ENCODE peak calls at places on chromosomes 12 and 14, in six cellular contexts. V, Z, R, D, K and U are unnamed samples.

GRCh38 chr14:81200041-81200440 is 20.7 kb downstream of the GTF2A1 start:
- DNase-seq in V (no peak), Z (no peak), R (no peak), D (no peak), K (no peak), U (no peak)

GRCh38 chr14:36580141-36580855 is 2.1 kb downstream of the NKX2-8 start:
- DNase-seq in V (no peak), Z (no peak), R (no peak), D (no peak), K (no peak), U (no peak)

GRCh38 chr12:39061576-39061975 is 156.2 kb upstream of the CPNE8 start:
- DNase-seq in V (no peak), Z (no peak), R (no peak), D (no peak), K (no peak), U (no peak)

GRCh38 chr14:92473947-92474535 is 39.5 kb upstream of the RIN3 start:
- DNase-seq in V (no peak), Z (no peak), R (no peak), D (no peak), K (no peak), U (peak)

GRCh38 chr12:91316161-91316759 is 133.6 kb upstream of the DCN start:
- DNase-seq in V (no peak), Z (no peak), R (no peak), D (no peak), K (no peak), U (no peak)

GRCh38 chr12:124919646-124920352 is 5.3 kb upstream of the UBC start:
- DNase-seq in V (no peak), Z (no peak), R (no peak), D (peak), K (peak), U (peak)

GRCh38 chr12:50081096-50081808 is 3.9 kb upstream of the SMARCD1 start:
- DNase-seq in V (no peak), Z (no peak), R (no peak), D (no peak), K (no peak), U (no peak)

GRCh38 chr12:94042321-94042720 is 106.1 kb upstream of the PLXNC1 start:
- DNase-seq in V (no peak), Z (no peak), R (no peak), D (peak), K (no peak), U (no peak)

GRCh38 chr12:127809236-127809635 is 457.7 kb upstream of the TMEM132C start:
- DNase-seq in V (no peak), Z (no peak), R (no peak), D (no peak), K (peak), U (peak)

GRCh38 chr14:99157246-99157645 is 114.8 kb downstream of the BCL11B start:
- DNase-seq in V (no peak), Z (no peak), R (no peak), D (peak), K (no peak), U (no peak)

GRCh38 chr14:95061317-95062093 is 95.8 kb downstream of the DICER1 start:
- DNase-seq in V (no peak), Z (no peak), R (no peak), D (no peak), K (no peak), U (no peak)

GRCh38 chr12:50842637-50843493 is at the start of gene TMPRSS12:
- DNase-seq in V (no peak), Z (no peak), R (no peak), D (peak), K (no peak), U (peak)

GRCh38 chr12:123973552-123974341 is 732 bp downstream of the ZNF664 start:
- DNase-seq in V (peak), Z (peak), R (no peak), D (peak), K (no peak), U (peak)

GRCh38 chr12:114415525-114415868 is 9.6 kb upstream of the TBX5 start:
- DNase-seq in V (no peak), Z (no peak), R (no peak), D (no peak), K (no peak), U (no peak)

GRCh38 chr12:111343181-111343580 is 25.7 kb downstream of the PHETA1 start:
- DNase-seq in V (no peak), Z (no peak), R (no peak), D (no peak), K (no peak), U (no peak)

GRCh38 chr12:124024263-124024678 is 51.3 kb downstream of the ZNF664 start:
- DNase-seq in V (no peak), Z (no peak), R (no peak), D (no peak), K (no peak), U (peak)

GRCh38 chr14:58587271-58587670 is 50.5 kb upstream of the DACT1 start:
- DNase-seq in V (no peak), Z (no peak), R (no peak), D (no peak), K (peak), U (no peak)

GRCh38 chr12:131507881-131508280 is 203.0 kb upstream of the SFSWAP start:
- DNase-seq in V (no peak), Z (no peak), R (no peak), D (no peak), K (no peak), U (no peak)

GRCh38 chr14:91416744-91417133 is 881 bp downstream of the CCDC88C start:
- DNase-seq in V (no peak), Z (no peak), R (no peak), D (peak), K (no peak), U (no peak)

GRCh38 chr12:127579446-127579845 is 687.5 kb upstream of the TMEM132C start:
- DNase-seq in V (no peak), Z (no peak), R (no peak), D (no peak), K (no peak), U (no peak)

GRCh38 chr14:34794217-34794616 is 79.8 kb upstream of the CFL2 start:
- DNase-seq in V (no peak), Z (no peak), R (no peak), D (no peak), K (peak), U (no peak)

GRCh38 chr12:33671676-33672075 is 232.1 kb upstream of the SYT10 start:
- DNase-seq in V (no peak), Z (no peak), R (no peak), D (peak), K (no peak), U (no peak)

GRCh38 chr12:92138626-92139025 is 7.0 kb downstream of the BTG1 start:
- DNase-seq in V (no peak), Z (no peak), R (no peak), D (no peak), K (no peak), U (no peak)

GRCh38 chr14:84375235-84375634 is 1154.7 kb upstream of the FLRT2 start:
- DNase-seq in V (no peak), Z (no peak), R (no peak), D (no peak), K (peak), U (no peak)

GRCh38 chr12:509494-509893 is 49.8 kb downstream of the B4GALNT3 start:
- DNase-seq in V (no peak), Z (no peak), R (no peak), D (peak), K (no peak), U (peak)

GRCh38 chr14:47270715-47271114 is 404.7 kb downstream of the MDGA2 start:
- DNase-seq in V (no peak), Z (no peak), R (no peak), D (no peak), K (no peak), U (no peak)

GRCh38 chr12:80713419-80713818 is 3.3 kb upstream of the MYF5 start:
- DNase-seq in V (no peak), Z (no peak), R (no peak), D (no peak), K (no peak), U (no peak)
- TF ChIP-seq CTCF in V (no peak), Z (no peak), R (no peak), D (no peak), K (no peak), U (no peak)

GRCh38 chr14:75271514-75271913 is 7.1 kb upstream of the FOS start:
- DNase-seq in V (no peak), Z (no peak), R (no peak), D (no peak), K (no peak), U (no peak)

GRCh38 chr14:75273272-75274044 is 5.2 kb upstream of the FOS start:
- DNase-seq in V (no peak), Z (no peak), R (no peak), D (no peak), K (peak), U (peak)

GRCh38 chr14:75267141-75267601 is 11.5 kb upstream of the FOS start:
- DNase-seq in V (no peak), Z (no peak), R (no peak), D (no peak), K (no peak), U (no peak)

GRCh38 chr14:75264036-75264435 is 14.6 kb upstream of the FOS start:
- DNase-seq in V (no peak), Z (no peak), R (no peak), D (no peak), K (no peak), U (peak)

DNA sequence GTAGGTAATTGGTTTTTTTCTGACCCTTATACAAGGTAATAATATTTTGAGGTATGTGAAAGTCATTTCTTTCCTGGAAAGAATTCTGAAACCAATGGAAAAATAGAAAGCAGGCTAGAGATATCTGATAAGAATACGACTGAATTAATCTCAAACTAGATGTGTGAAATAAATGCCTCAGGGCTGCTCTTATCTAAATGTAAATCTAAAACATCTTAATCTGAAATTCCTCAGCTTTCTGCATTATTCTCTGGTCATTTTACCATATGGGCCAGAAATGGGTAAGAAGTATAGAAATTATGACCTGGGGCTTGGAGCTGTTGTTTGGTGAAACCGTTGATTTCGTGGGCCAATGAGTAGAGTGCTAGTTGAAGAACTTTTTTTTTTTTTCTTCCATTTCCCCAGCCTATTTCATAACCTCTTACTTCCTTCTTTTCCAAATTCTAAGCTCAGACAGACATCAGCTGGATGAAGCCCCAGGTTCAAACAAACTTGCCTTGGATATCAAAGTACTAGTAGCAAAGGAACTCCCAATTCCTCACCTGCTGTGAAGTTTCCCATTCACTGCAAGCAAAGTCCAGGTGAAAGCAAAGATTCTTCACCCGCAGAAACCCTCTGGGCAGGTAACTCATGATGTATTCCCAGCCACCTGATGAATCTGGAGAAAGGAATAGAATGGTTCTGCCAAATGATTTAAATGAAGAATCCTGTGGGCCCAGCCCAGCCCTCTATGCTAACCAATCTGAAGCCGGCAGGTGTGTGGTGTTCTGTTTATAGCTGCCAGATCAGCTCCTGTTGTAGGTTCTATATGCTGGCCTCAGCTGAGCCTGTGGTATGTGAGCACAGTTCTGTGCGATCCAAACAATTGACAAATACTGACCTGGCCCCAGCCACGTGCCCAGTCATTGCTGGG is 9.7 kb upstream of the FOS start:
- DNase-seq in V (no peak), Z (no peak), R (no peak), D (peak), K (no peak), U (no peak)
- H3K4me3 ChIP-seq in V (no peak), Z (no peak), R (no peak), D (no peak), K (no peak), U (no peak)

GRCh38 chr12:26120561-26121274 is 4.1 kb downstream of the BHLHE41 start:
- DNase-seq in V (no peak), Z (no peak), R (no peak), D (no peak), K (no peak), U (no peak)
- TF ChIP-seq CTCF in V (no peak), Z (no peak), R (no peak), D (no peak), K (no peak), U (no peak)

DNA sequence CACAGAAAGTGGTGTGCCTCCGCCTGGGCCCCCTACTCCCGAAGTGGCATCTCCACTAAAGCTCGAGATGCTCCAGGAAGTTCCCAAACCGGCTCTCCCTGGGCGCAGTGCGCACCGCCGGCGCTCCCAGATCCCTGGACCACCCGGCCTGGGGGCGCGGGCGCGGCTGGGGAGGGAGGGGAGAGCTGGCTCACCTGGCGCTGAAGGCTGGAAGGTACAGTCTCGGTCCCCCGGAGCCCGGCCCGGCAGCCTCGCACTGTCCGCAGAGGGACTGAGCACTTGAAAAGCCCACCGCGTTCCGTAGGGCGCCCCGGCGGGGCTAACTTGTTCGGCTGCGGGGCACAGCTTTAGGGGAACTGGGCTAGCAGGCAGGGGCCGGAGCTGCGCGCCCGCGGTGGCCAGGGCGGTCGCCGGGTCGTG is 558 bp downstream of the DBX2 start:
- DNase-seq in V (no peak), Z (no peak), R (no peak), D (peak), K (no peak), U (no peak)
- H3K4me3 ChIP-seq in V (peak), Z (no peak), R (peak), D (peak), K (no peak), U (no peak)

GRCh38 chr14:61106627-61107147 is 125.6 kb downstream of the SLC38A6 start:
- DNase-seq in V (no peak), Z (no peak), R (no peak), D (peak), K (peak), U (no peak)
- TF ChIP-seq CTCF in V (no peak), Z (no peak), R (no peak), D (peak), K (peak), U (peak)